ENCODE peak calls at places on chromosomes 6 and 20, in nine cellular contexts. Q, N, U, T, V, C, A, O and E are unnamed samples.
A peak's percentile ranks its signal among the peaks of the same experiment; 100 is the strongest.

GRCh38 chr6:169174516-169175359 is 78.9 kb downstream of the THBS2 start:
- DNase-seq in U (no peak), O (no peak), T (peak; percentile 24), C (no peak), N (no peak), V (no peak), Q (no peak), A (no peak), E (no peak)

GRCh38 chr20:63850689-63851547 is 10.4 kb upstream of the ABHD16B start:
- DNase-seq in O (no peak), C (no peak), U (no peak), T (no peak), A (no peak), Q (no peak), V (no peak), N (no peak), E (peak; percentile 90)

GRCh38 chr6:140269766-140270165 is 895.3 kb upstream of the CITED2 start:
- DNase-seq in O (no peak), T (no peak), C (no peak), N (no peak), Q (no peak), U (peak; percentile 43), A (no peak), V (no peak), E (no peak)

GRCh38 chr6:35919827-35920751 is 809 bp downstream of the SRPK1 start:
- DNase-seq in O (no peak), V (peak; percentile 65), Q (peak; percentile 51), T (peak; percentile 51), N (no peak), C (no peak), A (peak; percentile 35), U (peak; percentile 63), E (peak; percentile 65)

GRCh38 chr6:12010635-12011275 is 1.4 kb upstream of the HIVEP1 start:
- DNase-seq in Q (peak; percentile 57), C (peak; percentile 70), T (peak; percentile 76), O (peak; percentile 85), A (peak; percentile 78), N (no peak), U (no peak), V (peak; percentile 71), E (no peak)

GRCh38 chr6:82624251-82624650 is 260.6 kb downstream of the TPBG start:
- DNase-seq in T (peak; percentile 32), C (no peak), N (no peak), O (no peak), A (no peak), U (no peak), Q (no peak), V (no peak), E (no peak)

GRCh38 chr6:139778113-139778512 is 403.7 kb upstream of the CITED2 start:
- DNase-seq in V (no peak), O (no peak), U (no peak), T (no peak), A (no peak), C (no peak), Q (no peak), N (no peak), E (no peak)

GRCh38 chr6:11770546-11771466 is 7.8 kb downstream of the ADTRP start:
- DNase-seq in N (peak; percentile 78), C (no peak), U (peak; percentile 100), Q (no peak), V (peak; percentile 59), T (peak; percentile 64), A (peak; percentile 66), O (peak; percentile 94), E (no peak)

GRCh38 chr6:155521719-155522118 is 66.1 kb upstream of the NOX3 start:
- DNase-seq in O (no peak), C (no peak), A (no peak), Q (no peak), U (peak; percentile 6), T (no peak), N (no peak), V (no peak), E (no peak)

GRCh38 chr6:139698526-139699182 is 324.2 kb upstream of the CITED2 start:
- DNase-seq in C (no peak), V (no peak), N (no peak), U (no peak), O (no peak), Q (no peak), T (no peak), A (no peak), E (no peak)

GRCh38 chr6:91606148-91606901 is 1019.5 kb upstream of the MAP3K7 start:
- DNase-seq in N (no peak), V (no peak), Q (no peak), T (no peak), O (no peak), C (no peak), U (no peak), A (no peak), E (no peak)

DNA sequence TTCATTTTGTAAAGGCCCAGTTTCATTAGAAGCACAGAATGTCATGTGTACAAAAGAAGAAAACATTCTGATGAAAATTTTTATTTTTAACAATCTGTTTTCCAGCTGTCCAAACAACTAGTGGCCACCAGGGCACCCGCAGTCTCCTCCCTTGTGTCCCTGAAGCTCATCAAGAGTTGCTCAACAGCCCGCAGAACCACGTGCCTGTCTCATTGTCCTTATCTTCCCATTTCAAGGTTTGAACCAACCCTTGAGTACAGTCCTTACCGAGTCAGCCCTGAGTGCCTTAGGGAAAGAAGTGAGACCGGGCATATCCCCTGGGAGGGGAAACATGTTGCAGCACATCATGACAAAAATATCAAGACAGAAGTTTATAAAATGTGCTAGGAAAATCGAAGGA is 15.9 kb upstream of the ZNF133 start:
- DNase-seq in V (no peak), U (no peak), T (no peak), N (no peak), Q (no peak), A (no peak), O (peak; percentile 69), C (no peak), E (no peak)
- TF ChIP-seq CTCF in V (peak; percentile 17), U (no peak), T (peak; percentile 50), N (no peak), Q (no peak), A (no peak), O (no peak), C (no peak), E (no peak)

GRCh38 chr6:36976931-36977330 is 9.1 kb downstream of the MTCH1 start:
- DNase-seq in T (no peak), C (peak; percentile 11), A (no peak), V (no peak), U (no peak), Q (no peak), N (no peak), O (no peak), E (no peak)
- TF ChIP-seq CTCF in T (no peak), C (no peak), A (no peak), V (no peak), U (no peak), Q (no peak), N (no peak), O (no peak), E (no peak)

GRCh38 chr6:97440590-97441176 is 157.7 kb upstream of the MMS22L start:
- DNase-seq in Q (peak; percentile 35), V (peak; percentile 57), U (peak; percentile 30), T (peak; percentile 55), C (peak; percentile 84), A (no peak), N (no peak), O (no peak), E (no peak)
- TF ChIP-seq CTCF in Q (peak; percentile 22), V (peak; percentile 74), U (peak; percentile 51), T (peak; percentile 66), C (peak; percentile 47), A (no peak), N (no peak), O (peak; percentile 15), E (no peak)

GRCh38 chr20:17579369-17580039 is 9.6 kb downstream of the DSTN start:
- DNase-seq in C (no peak), Q (no peak), T (no peak), U (no peak), N (no peak), A (no peak), O (no peak), V (no peak), E (no peak)

GRCh38 chr20:17586250-17586649 is 16.4 kb downstream of the DSTN start:
- DNase-seq in T (no peak), U (no peak), C (no peak), V (no peak), Q (no peak), O (no peak), N (no peak), A (no peak), E (no peak)

GRCh38 chr20:17584684-17585083 is 14.8 kb downstream of the DSTN start:
- DNase-seq in Q (no peak), T (no peak), U (no peak), C (no peak), O (no peak), A (no peak), V (no peak), N (no peak), E (no peak)

GRCh38 chr20:17580905-17581304 is 11.0 kb downstream of the DSTN start:
- DNase-seq in A (no peak), C (no peak), V (no peak), Q (no peak), O (no peak), T (no peak), N (no peak), U (no peak), E (no peak)

DNA sequence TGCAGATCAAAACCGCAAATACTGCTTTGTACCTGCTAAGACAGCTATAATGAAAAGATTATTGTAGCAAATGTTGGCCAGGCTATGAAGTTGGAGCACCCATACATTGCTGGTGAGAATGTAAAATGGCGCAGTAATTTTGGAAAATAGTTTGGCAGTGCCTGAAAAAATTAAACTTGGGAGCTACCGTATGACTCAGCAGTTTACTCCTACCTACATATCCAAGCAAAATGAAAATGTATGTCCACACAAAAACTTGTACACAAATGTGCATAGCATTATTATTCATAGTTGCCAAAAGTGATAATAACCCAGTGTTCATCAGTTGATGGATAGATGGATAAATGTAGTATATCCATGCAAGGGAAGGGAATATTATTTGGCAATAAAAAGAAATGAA is 13.3 kb downstream of the DSTN start:
- DNase-seq in V (no peak), O (no peak), Q (no peak), C (no peak), N (no peak), U (no peak), T (no peak), A (no peak), E (no peak)
- TF ChIP-seq CTCF in V (no peak), O (no peak), Q (no peak), C (no peak), N (no peak), U (no peak), T (no peak), A (no peak), E (no peak)

GRCh38 chr6:43628392-43629103 is 516 bp downstream of the GTPBP2 start:
- DNase-seq in U (peak; percentile 32), C (no peak), V (peak; percentile 54), A (peak; percentile 53), O (peak; percentile 70), N (no peak), T (peak; percentile 75), Q (peak; percentile 41), E (peak; percentile 74)
- TF ChIP-seq CTCF in U (no peak), C (no peak), V (no peak), A (no peak), O (no peak), N (no peak), T (no peak), Q (no peak), E (no peak)

GRCh38 chr6:26233608-26234420 is 131.2 kb upstream of the BTN3A2 start:
- DNase-seq in V (peak; percentile 71), T (peak; percentile 64), A (no peak), C (no peak), U (peak; percentile 58), Q (no peak), N (no peak), O (peak; percentile 57), E (peak; percentile 85)
- TF ChIP-seq CTCF in V (no peak), T (no peak), A (no peak), C (no peak), U (no peak), Q (no peak), N (no peak), O (no peak), E (no peak)

GRCh38 chr20:38838326-38838725 is 32.8 kb downstream of the PPP1R16B start:
- DNase-seq in C (no peak), O (no peak), U (no peak), Q (no peak), A (no peak), V (no peak), N (no peak), T (no peak), E (no peak)
- TF ChIP-seq CTCF in C (no peak), O (no peak), U (no peak), Q (no peak), A (no peak), V (no peak), N (no peak), T (no peak), E (no peak)